ENCODE peak calls at places on chromosomes 11 and 22, in four cellular contexts. W is heart right ventricle, U is body of pancreas, K is A549. E is an unnamed sample.

GRCh38 chr11:36253238-36253637 is 36.0 kb downstream of the COMMD9 start:
- DNase-seq in U (no peak), W (no peak), K (no peak), E (no peak)

GRCh38 chr11:111001986-111002616 is 243.4 kb upstream of the POU2AF2 start:
- DNase-seq in K (no peak), W (no peak), U (no peak), E (no peak)

GRCh38 chr11:33214187-33214586 is 43.0 kb upstream of the HIPK3 start:
- DNase-seq in U (peak; percentile 8), K (no peak), W (no peak), E (no peak)

GRCh38 chr11:7595016-7595869 is 78.1 kb downstream of the CYB5R2 start:
- DNase-seq in U (no peak), K (no peak), W (no peak), E (peak; percentile 69)

GRCh38 chr22:39180566-39180965 is 28.1 kb upstream of the CBX7 start:
- DNase-seq in K (no peak), W (no peak), U (no peak), E (no peak)

GRCh38 chr22:23199159-23199558 is 18.9 kb downstream of the BCR start:
- DNase-seq in U (no peak), K (no peak), W (no peak), E (no peak)

GRCh38 chr22:29720824-29721323 is 1.1 kb downstream of the CABP7 start:
- DNase-seq in K (no peak), W (no peak), U (no peak), E (no peak)

GRCh38 chr22:31124811-31125465 is 2.2 kb downstream of the INPP5J start:
- DNase-seq in U (no peak), W (no peak), K (no peak), E (peak; percentile 39)

GRCh38 chr11:32829680-32830412 is at the start of gene PRRG4:
- DNase-seq in K (peak; percentile 35), W (peak; percentile 50), U (peak; percentile 78), E (peak; percentile 87)

GRCh38 chr22:42868751-42869251 is 11.7 kb upstream of the ARFGAP3 start:
- DNase-seq in W (peak; percentile 72), K (no peak), U (peak; percentile 88), E (no peak)

GRCh38 chr11:123483058-123483457 is 53.0 kb downstream of the GRAMD1B start:
- DNase-seq in U (no peak), K (peak; percentile 36), W (no peak), E (no peak)

GRCh38 chr11:33262016-33262638 is 4.9 kb downstream of the HIPK3 start:
- DNase-seq in W (no peak), U (no peak), K (no peak), E (no peak)

GRCh38 chr11:34775417-34775888 is 140.7 kb downstream of the APIP start:
- DNase-seq in U (no peak), K (no peak), W (no peak), E (no peak)

GRCh38 chr11:5865826-5866225 is 8.3 kb upstream of the OR52E8 start:
- DNase-seq in U (no peak), K (no peak), W (no peak), E (no peak)

GRCh38 chr22:43110927-43111623 is 525 bp downstream of the BIK start:
- DNase-seq in K (no peak), W (peak; percentile 33), U (peak; percentile 68), E (peak; percentile 68)

GRCh38 chr11:12556788-12557384 is 117.3 kb upstream of the TEAD1 start:
- DNase-seq in W (peak; percentile 65), K (peak; percentile 80), U (peak; percentile 76), E (peak; percentile 88)

GRCh38 chr11:36540998-36541397 is 26.8 kb upstream of the RAG1 start:
- DNase-seq in K (peak; percentile 54), W (no peak), U (peak; percentile 51), E (peak; percentile 79)

GRCh38 chr22:42300286-42301071 is 30.0 kb upstream of the TCF20 start:
- DNase-seq in K (no peak), U (no peak), W (no peak), E (peak; percentile 71)

GRCh38 chr11:32374261-32374711 is 61.1 kb downstream of the WT1 start:
- DNase-seq in W (no peak), U (peak; percentile 7), K (peak; percentile 66), E (peak; percentile 91)

GRCh38 chr11:120746836-120747609 is 235.5 kb downstream of the GRIK4 start:
- DNase-seq in U (no peak), K (no peak), W (no peak), E (no peak)
- H3K9me3 ChIP-seq in U (no peaks in the 10 kb centered on the region), K (no peaks in the 10 kb centered on the region), W (no peaks in the 10 kb centered on the region), E (no peaks in the 10 kb centered on the region)

DNA sequence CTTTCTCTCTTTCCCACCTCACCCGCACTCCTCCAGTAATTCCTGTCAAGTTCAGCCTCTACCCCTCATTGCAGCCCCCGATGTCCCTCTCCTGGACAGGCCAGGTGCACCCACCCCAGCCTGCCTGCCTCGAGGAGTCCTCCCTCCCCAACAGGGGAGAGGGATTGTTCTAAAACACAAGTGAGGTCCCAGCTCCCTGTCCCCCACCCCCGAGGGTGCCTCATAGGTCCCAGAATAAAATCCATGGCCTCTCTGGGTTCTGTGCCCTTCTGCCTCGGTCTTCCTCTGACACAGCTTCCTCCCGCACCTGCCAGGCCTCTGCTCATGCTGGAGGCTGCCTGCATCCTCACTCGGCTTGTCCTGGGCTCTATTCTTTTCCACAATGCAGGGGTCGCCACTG is 720.1 kb downstream of the BRD1 start:
- DNase-seq in K (no peak), U (no peak), W (no peak), E (no peak)
- H3K9me3 ChIP-seq in K (no peaks in the 10 kb centered on the region), U (no peaks in the 10 kb centered on the region), W (no peaks in the 10 kb centered on the region), E (no peaks in the 10 kb centered on the region)

GRCh38 chr11:70040452-70040851 is 37.7 kb upstream of the ANO1 start:
- DNase-seq in W (no peak), K (no peak), U (no peak), E (peak; percentile 13)
- H3K9me3 ChIP-seq in W (no peaks in the 10 kb centered on the region), K (peaks cover 69% of the 10 kb centered on the region), U (no peaks in the 10 kb centered on the region), E (peaks cover 59% of the 10 kb centered on the region)

DNA sequence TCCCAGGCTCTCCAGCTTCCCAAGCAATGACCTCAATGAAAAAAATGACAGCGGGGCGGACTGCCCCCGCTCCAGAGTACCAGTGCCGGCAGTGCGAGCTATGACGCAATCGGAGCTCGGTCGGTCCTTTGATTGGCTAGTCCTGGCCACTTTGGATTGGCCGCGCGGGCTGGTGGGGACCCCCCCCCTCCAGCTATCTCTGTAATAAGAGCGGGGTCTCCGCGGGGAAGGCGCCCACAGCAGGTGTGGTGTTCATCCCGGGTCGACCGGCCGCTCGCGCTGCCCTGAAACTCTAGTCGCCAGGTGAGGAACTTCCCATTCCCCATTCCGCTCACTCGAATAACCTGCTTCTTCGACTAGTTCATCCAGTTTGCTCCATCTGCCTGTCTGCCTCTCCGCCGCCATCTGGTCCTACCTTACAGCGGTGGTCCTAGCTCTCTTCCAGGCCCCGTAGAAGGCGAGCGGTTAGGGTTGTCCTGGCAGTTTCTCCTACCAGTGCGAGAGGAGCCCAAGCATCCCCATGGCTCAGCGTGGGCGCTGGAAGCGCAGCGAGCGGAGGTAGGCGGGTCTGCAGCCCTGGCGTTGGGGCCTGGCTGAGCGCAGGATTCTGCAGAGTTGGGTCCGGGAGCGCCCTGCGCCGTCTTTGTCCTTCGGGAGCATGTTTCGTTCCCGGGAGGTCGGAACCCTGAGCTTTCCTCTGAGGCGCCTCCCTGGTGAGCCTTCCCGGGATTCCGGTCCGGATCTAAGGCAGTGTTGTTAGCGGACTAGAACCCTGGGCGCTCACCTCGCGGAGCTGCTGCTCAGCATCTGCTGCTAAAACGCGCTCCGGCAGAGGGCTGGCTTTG is at the start of gene CALCB:
- DNase-seq in K (peak; percentile 8), W (no peak), U (peak; percentile 33), E (peak; percentile 84)
- H3K9me3 ChIP-seq in K (no peaks in the 10 kb centered on the region), W (no peaks in the 10 kb centered on the region), U (no peaks in the 10 kb centered on the region), E (peaks cover 6% of the 10 kb centered on the region)

DNA sequence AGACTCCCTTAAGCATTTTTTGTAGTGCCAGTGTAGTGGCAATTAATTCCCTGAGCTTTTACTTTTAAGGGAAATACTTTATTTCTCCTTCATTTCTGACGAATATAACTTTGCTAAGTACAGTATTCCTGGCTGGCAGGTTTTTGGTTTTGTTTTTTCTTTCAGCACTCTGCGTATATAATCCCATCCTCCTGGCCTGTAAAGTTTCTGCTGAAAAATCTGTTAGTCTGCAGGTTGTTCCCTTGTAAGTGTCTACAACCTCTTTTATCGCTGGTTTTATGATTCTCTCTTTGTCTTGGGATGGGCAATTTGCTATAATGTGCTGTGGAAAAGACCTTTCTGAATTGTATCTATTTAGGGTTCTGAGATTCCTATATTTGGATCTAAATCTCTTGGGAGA is 56.0 kb downstream of the KCNQ1OT1 start:
- DNase-seq in W (no peak), U (no peak), K (no peak), E (no peak)
- H3K9me3 ChIP-seq in W (peaks cover 4% of the 10 kb centered on the region), U (no peaks in the 10 kb centered on the region), K (peaks cover 88% of the 10 kb centered on the region), E (peaks cover 98% of the 10 kb centered on the region)

DNA sequence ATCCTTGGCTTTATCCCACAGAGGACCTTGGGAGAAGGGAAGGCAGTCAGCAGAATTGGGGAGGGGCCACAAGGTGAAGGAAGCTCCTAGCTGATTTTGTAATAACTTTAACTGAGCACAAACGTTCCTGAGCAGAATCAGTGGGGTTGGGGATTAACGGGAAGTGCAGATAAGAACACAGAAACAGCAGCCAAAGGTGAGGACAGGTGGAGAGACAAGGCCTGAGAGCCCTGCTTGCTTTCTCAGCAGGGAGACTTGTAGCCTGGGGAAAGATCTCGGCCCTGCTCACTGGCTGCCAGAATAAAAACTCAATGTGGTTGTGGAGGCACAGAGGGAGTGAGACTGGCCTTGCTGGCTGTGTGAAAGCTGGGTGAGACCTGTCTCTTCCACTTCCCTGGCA is 265.2 kb upstream of the FAT3 start:
- DNase-seq in U (no peak), W (no peak), K (no peak), E (peak; percentile 72)
- H3K9me3 ChIP-seq in U (no peaks in the 10 kb centered on the region), W (no peaks in the 10 kb centered on the region), K (peaks cover 39% of the 10 kb centered on the region), E (peaks cover 62% of the 10 kb centered on the region)

DNA sequence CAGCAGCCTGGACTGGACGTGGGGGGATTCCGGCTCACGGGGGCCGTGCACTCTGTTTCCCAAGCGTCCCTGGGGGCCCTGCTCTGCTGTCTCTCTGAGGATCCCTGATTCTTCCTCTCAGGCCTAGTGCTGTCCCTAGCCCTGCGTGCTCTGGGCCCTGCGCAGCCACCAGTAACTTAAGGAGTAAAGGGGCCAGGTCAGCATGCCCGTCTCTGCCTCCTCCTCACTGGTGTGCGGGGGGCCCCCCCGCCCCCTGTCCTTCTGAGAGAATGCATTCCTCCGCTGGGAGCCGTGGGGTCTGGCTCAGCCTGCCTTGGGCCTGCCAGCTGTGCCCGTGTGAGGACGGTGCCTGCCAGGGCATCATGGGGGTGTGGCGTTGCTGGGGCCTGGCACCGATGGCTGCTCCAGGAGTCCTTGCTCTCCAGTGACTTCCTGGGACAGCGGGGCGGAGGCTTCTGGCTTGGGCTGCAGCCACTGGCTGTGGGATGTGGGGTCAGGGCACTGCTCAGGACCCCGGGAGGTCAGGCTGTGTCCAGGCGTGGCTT is 429.7 kb downstream of the TBC1D22A start:
- DNase-seq in K (no peak), U (no peak), W (no peak), E (no peak)
- H3K9me3 ChIP-seq in K (no peaks in the 10 kb centered on the region), U (no peaks in the 10 kb centered on the region), W (no peaks in the 10 kb centered on the region), E (peaks cover 6% of the 10 kb centered on the region)